ENCODE peak calls at places on chromosomes 12 and 14, in six cellular contexts. K is fibroblast of lung, G is astrocyte, X is GM23248, E is SK-N-SH, O is HepG2. T is an unnamed sample.

GRCh38 chr14:77910506-77910905 is 110.6 kb downstream of the ADCK1 start:
- DNase-seq in K (no peak), G (no peak), X (no peak), E (no peak), O (peak), T (no peak)

GRCh38 chr14:89543420-89543790 is 126.4 kb upstream of the FOXN3 start:
- DNase-seq in K (peak), G (peak), X (no peak), E (no peak), O (no peak), T (no peak)

GRCh38 chr12:50024804-50025186 is 499 bp downstream of the RACGAP1 start:
- DNase-seq in K (no peak), G (no peak), X (peak), E (no peak), O (no peak), T (peak)

GRCh38 chr12:114757926-114758325 is 74.0 kb upstream of the TBX3 start:
- DNase-seq in K (no peak), G (no peak), X (no peak), E (no peak), O (no peak), T (no peak)

GRCh38 chr12:51362747-51363342 is 16.4 kb upstream of the CELA1 start:
- DNase-seq in K (no peak), G (no peak), X (no peak), E (no peak), O (no peak), T (no peak)

GRCh38 chr12:109258607-109259544 is 50.2 kb downstream of the FOXN4 start:
- DNase-seq in K (no peak), G (no peak), X (no peak), E (no peak), O (no peak), T (no peak)

GRCh38 chr14:100104523-100105300 is 39.5 kb downstream of the EVL start:
- DNase-seq in K (peak), G (peak), X (peak), E (no peak), O (no peak), T (no peak)

GRCh38 chr12:78483767-78484315 is 380.7 kb upstream of the SYT1 start:
- DNase-seq in K (no peak), G (peak), X (no peak), E (no peak), O (no peak), T (no peak)

GRCh38 chr14:34203271-34203722 is 252.4 kb upstream of the EGLN3 start:
- DNase-seq in K (no peak), G (peak), X (peak), E (no peak), O (no peak), T (no peak)

GRCh38 chr12:22797686-22798085 is 172.7 kb downstream of the ETNK1 start:
- DNase-seq in K (no peak), G (no peak), X (no peak), E (no peak), O (no peak), T (no peak)

GRCh38 chr14:37591311-37591940 is 3.6 kb downstream of the FOXA1 start:
- DNase-seq in K (no peak), G (no peak), X (no peak), E (no peak), O (no peak), T (no peak)

GRCh38 chr14:88468396-88468795 is 82.9 kb downstream of the SPATA7 start:
- DNase-seq in K (peak), G (peak), X (peak), E (no peak), O (no peak), T (no peak)

GRCh38 chr12:68376901-68377300 is 44.7 kb upstream of the MDM1 start:
- DNase-seq in K (no peak), G (no peak), X (no peak), E (no peak), O (no peak), T (no peak)

GRCh38 chr12:47752121-47752520 is 6.6 kb downstream of the RAPGEF3 start:
- DNase-seq in K (no peak), G (no peak), X (no peak), E (peak), O (no peak), T (no peak)

GRCh38 chr14:77041837-77042557 is 13.5 kb upstream of the IRF2BPL start:
- DNase-seq in K (peak), G (peak), X (peak), E (no peak), O (no peak), T (no peak)

GRCh38 chr12:7061596-7061995 is 1.1 kb downstream of the C1S start:
- DNase-seq in K (no peak), G (no peak), X (no peak), E (no peak), O (peak), T (no peak)

GRCh38 chr12:48899651-48900050 is 25.6 kb downstream of the FKBP11 start:
- DNase-seq in K (no peak), G (no peak), X (no peak), E (no peak), O (no peak), T (no peak)

GRCh38 chr12:119994892-119995658 is 6.0 kb downstream of the BICDL1 start:
- DNase-seq in K (no peak), G (no peak), X (no peak), E (no peak), O (no peak), T (peak)

GRCh38 chr12:108392284-108392683 is 53.2 kb upstream of the CMKLR1 start:
- DNase-seq in K (no peak), G (no peak), X (no peak), E (peak), O (no peak), T (no peak)

GRCh38 chr14:89212386-89213235 is 204.4 kb downstream of the FOXN3 start:
- DNase-seq in K (no peak), G (no peak), X (no peak), E (peak), O (no peak), T (no peak)

GRCh38 chr14:73591690-73592448 is at the start of gene ACOT4:
- DNase-seq in K (peak), G (peak), X (peak), E (peak), O (no peak), T (no peak)
- H3K4me2 ChIP-seq in K (peak), G (peak), X (peak), E (peak), O (peak), T (peak)

DNA sequence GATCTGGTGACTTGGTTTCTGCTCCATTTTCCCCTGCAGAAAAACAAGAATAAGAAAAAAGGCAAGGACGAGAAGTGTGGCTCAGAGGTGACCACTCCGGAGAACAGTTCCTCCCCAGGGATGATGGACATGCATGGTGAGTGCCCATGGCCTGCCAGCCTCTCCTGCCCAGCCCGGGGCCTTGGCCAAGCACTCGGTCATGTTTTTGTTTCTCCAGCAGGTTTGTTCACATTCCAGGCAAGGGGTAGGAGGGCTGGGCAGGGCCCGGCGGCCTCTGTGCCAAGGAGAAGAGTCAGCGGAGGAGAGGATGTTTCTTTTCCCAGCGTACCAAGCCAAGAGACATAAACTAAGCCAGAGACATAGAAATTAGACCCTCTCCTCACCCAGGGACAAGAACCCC is 13.6 kb downstream of the BCL7A start:
- DNase-seq in K (no peak), G (no peak), X (no peak), E (no peak), O (no peak), T (no peak)
- H3K27ac ChIP-seq in K (no peak), G (no peak), X (no peak), E (no peak), O (no peak), T (no peak)

DNA sequence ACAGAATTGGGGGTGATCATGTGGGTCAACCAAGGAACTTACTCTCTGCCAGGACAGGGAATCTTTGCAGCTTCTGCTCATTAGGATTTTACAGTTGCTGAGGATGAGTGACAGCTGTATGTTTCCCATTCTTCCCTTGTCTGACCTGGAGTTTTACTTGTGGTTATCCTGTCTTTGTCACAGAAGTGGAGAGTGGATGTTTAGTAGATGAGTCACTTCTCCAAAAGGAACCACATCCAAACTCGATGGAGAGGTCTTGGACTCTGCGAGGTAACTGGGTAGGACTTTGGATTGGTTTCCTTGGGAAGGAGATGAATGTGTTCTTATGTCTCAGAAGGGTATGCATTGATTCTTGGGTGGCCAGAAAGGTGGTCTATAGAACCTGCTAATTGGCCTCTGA is 53.8 kb upstream of the USP44 start:
- DNase-seq in K (peak), G (peak), X (peak), E (no peak), O (no peak), T (no peak)
- H3K4me2 ChIP-seq in K (peak), G (peak), X (no peak), E (no peak), O (no peak), T (no peak)

DNA sequence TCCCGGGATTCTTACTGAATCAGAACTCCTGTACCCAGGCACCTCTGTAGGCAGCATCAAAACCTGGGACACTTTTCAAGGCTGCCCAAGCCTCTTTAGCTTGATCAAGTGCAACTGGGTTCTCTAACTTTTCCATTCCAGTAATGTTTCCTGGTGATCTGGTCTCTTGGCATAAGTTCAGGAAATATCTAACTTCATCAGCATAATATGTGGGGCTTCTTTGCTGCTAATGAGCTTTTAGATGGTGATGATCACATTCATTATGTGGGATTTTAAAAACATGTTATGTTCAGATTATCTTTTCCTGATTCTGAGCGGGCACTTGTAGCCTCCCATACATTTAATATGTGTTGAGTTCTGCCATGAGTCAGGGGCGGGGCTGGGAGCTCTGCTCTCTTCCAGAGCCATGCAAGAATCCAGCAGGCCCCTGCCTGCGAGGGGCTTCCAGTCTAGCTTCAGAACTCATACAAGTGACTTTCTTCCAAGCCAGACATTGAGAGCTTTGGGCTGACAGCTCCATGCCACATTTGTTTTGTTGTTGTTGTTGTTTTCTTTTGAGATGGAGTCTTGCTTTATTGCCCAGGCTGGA is 39.5 kb upstream of the RIN3 start:
- DNase-seq in K (no peak), G (peak), X (peak), E (no peak), O (no peak), T (no peak)
- H3K27ac ChIP-seq in K (peak), G (no peak), X (peak), E (peak), O (no peak), T (no peak)

DNA sequence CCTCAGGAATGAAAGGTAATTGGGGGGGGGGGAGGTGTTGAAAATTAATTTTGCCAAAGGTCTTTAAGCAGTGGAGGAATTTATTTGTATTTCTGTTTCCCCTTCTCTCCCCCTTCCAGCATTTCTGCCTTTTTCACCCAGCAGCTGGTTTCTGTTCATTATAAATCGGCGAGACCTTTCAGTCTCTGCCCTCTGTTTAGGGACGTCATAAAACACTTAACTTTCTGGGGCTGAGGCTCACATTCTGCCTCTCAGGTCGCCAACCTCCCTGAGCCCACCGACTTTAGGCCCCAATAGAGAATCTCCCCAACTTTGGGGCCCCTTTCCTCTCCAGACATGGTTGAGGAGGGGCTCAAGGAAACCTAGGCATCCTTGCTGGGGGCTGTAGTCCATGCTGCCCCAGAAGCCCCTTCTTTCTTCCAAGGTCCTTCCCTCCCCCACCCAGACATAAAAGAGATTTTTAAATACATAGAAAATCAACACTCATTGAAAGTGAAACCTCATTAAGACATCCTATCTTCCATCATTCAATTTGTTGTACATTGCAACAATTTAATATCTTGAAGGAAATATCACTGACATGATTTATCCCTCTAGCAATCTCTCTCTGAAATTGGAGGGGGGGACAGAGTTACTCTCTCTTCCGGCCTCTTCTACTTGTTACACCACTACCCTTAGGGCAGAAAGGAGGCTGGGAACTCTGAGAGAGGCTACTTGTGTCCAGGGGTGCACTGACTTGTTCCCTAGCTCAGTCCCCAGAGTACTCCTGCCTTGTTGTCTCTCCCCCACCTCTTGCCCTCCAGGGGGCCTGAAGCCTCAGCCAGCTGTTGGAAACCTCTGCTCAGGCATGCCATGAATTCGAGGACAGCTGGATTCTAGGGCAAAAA is 2.5 kb upstream of the HOXC6 start:
- DNase-seq in K (no peak), G (no peak), X (peak), E (no peak), O (no peak), T (no peak)
- H3K4me2 ChIP-seq in K (peak), G (no peak), X (peak), E (no peak), O (no peak), T (peak)

GRCh38 chr12:121293603-121294002 is 2.9 kb downstream of the CAMKK2 start:
- DNase-seq in K (no peak), G (no peak), X (no peak), E (no peak), O (no peak), T (no peak)

GRCh38 chr12:121295746-121296617 is 527 bp downstream of the CAMKK2 start:
- DNase-seq in K (no peak), G (no peak), X (peak), E (peak), O (peak), T (peak)

GRCh38 chr12:121296618-121297476 is at the start of gene CAMKK2:
- DNase-seq in K (peak), G (peak), X (peak), E (peak), O (peak), T (peak)

GRCh38 chr12:121294151-121294889 is 2.2 kb downstream of the CAMKK2 start:
- DNase-seq in K (no peak), G (no peak), X (no peak), E (no peak), O (no peak), T (no peak)

GRCh38 chr12:121295123-121295745 is 1.3 kb downstream of the CAMKK2 start:
- DNase-seq in K (no peak), G (no peak), X (no peak), E (peak), O (peak), T (peak)
- H3K27ac ChIP-seq in K (peak), G (no peak), X (no peak), E (no peak), O (peak), T (no peak)